ENCODE peak calls at places on chromosome 10, in seven cellular contexts. M, E, S, K, X, Y and V are unnamed samples.

GRCh38 chr10:11631890-11632587 is 20.6 kb upstream of the USP6NL start:
- DNase-seq in K (peak), Y (no peak), E (no peak), M (no peak), X (no peak), S (no peak), V (no peak)

GRCh38 chr10:89981891-89982290 is 280.5 kb downstream of the KIF20B start:
- DNase-seq in Y (no peak), E (no peak), K (no peak), X (no peak), S (no peak), M (no peak), V (no peak)

GRCh38 chr10:77943086-77943901 is 16.7 kb upstream of the DLG5 start:
- DNase-seq in S (no peak), Y (peak), E (no peak), K (no peak), M (no peak), X (no peak), V (peak)

GRCh38 chr10:119349341-119349740 is 142.0 kb downstream of the GRK5 start:
- DNase-seq in K (no peak), E (peak), X (no peak), S (no peak), M (no peak), Y (no peak), V (no peak)

GRCh38 chr10:97888641-97889262 is 39.1 kb downstream of the GOLGA7B start:
- DNase-seq in M (peak), Y (peak), E (no peak), K (no peak), X (no peak), S (no peak), V (peak)

GRCh38 chr10:129085821-129086220 is 381.2 kb upstream of the MGMT start:
- DNase-seq in M (no peak), K (no peak), E (no peak), Y (no peak), S (no peak), X (no peak), V (no peak)

GRCh38 chr10:104342941-104343411 is 4.7 kb upstream of the ITPRIP start:
- DNase-seq in S (no peak), E (no peak), M (no peak), K (no peak), X (no peak), Y (no peak), V (no peak)

GRCh38 chr10:119737827-119738226 is 12.0 kb downstream of the INPP5F start:
- DNase-seq in E (no peak), M (peak), S (no peak), K (no peak), Y (peak), X (no peak), V (no peak)

GRCh38 chr10:133110609-133111275 is 23.0 kb downstream of the ADGRA1 start:
- DNase-seq in S (no peak), X (no peak), K (no peak), M (no peak), Y (no peak), E (no peak), V (no peak)

GRCh38 chr10:26627320-26627719 is 70.2 kb upstream of the PDSS1 start:
- DNase-seq in E (no peak), Y (no peak), X (no peak), K (no peak), S (no peak), M (no peak), V (no peak)

GRCh38 chr10:110704906-110705476 is 60.9 kb downstream of the RBM20 start:
- DNase-seq in M (no peak), Y (no peak), X (no peak), S (no peak), E (no peak), K (no peak), V (no peak)

GRCh38 chr10:101879456-101880189 is 36.0 kb upstream of the KCNIP2 start:
- DNase-seq in X (no peak), S (no peak), M (no peak), K (no peak), E (no peak), Y (no peak), V (no peak)

GRCh38 chr10:101143354-101143648 is 12.2 kb downstream of the TLX1 start:
- DNase-seq in K (no peak), M (no peak), Y (no peak), S (no peak), E (no peak), X (no peak), V (no peak)

GRCh38 chr10:61821153-61821552 is 80.3 kb upstream of the ARID5B start:
- DNase-seq in X (no peak), K (no peak), S (no peak), E (no peak), Y (peak), M (no peak), V (peak)

GRCh38 chr10:122576291-122576690 is 15.7 kb downstream of the DMBT1 start:
- DNase-seq in X (no peak), Y (no peak), K (no peak), M (no peak), S (no peak), E (no peak), V (no peak)

GRCh38 chr10:118977022-118977599 is 52.4 kb upstream of the NANOS1 start:
- DNase-seq in E (no peak), K (no peak), M (peak), S (no peak), X (no peak), Y (no peak), V (no peak)

GRCh38 chr10:67802767-67803538 is 35.0 kb downstream of the DNAJC12 start:
- DNase-seq in X (no peak), S (no peak), Y (no peak), E (no peak), M (no peak), K (no peak), V (no peak)

GRCh38 chr10:824946-825345 is 106.6 kb downstream of the LARP4B start:
- DNase-seq in M (no peak), Y (no peak), E (no peak), K (no peak), X (no peak), S (no peak), V (no peak)

GRCh38 chr10:72981028-72981881 is 26.6 kb upstream of the PLA2G12B start:
- DNase-seq in Y (no peak), M (no peak), S (no peak), X (no peak), K (no peak), E (no peak), V (no peak)

GRCh38 chr10:77004917-77005564 is 632.6 kb downstream of the KCNMA1 start:
- DNase-seq in M (no peak), E (no peak), X (no peak), S (no peak), Y (peak), K (no peak), V (no peak)

GRCh38 chr10:93488956-93489528 is 6.9 kb upstream of the MYOF start:
- DNase-seq in E (no peak), S (no peak), K (no peak), M (no peak), Y (no peak), X (no peak), V (no peak)

GRCh38 chr10:28217848-28218247 is 85.0 kb downstream of the MPP7 start:
- DNase-seq in M (no peak), Y (no peak), K (no peak), X (no peak), S (no peak), E (no peak), V (no peak)

GRCh38 chr10:106513328-106513727 is 651.2 kb downstream of the SORCS1 start:
- DNase-seq in S (no peak), K (no peak), E (no peak), X (no peak), M (no peak), Y (no peak), V (no peak)

GRCh38 chr10:79102056-79102874 is 33.5 kb downstream of the ZMIZ1 start:
- DNase-seq in X (no peak), E (peak), M (peak), Y (peak), K (no peak), S (no peak), V (no peak)